ENCODE peak calls at places on chromosomes 2 and 18, in four cellular contexts. One of them, this sample, is unnamed.

GRCh38 chr2:104969564-104969963 is 68.3 kb upstream of the MRPS9 start:
- DNase-seq in HuH-7.5: no peak
- DNase-seq in substantia nigra: no peak
- DNase-seq in GM10248: no peak
- DNase-seq in this sample: no peak

GRCh38 chr2:105610444-105611327 is 134.0 kb upstream of the NCK2 start:
- DNase-seq in HuH-7.5: no peak
- DNase-seq in substantia nigra: no peak
- DNase-seq in GM10248: no peak
- DNase-seq in this sample: no peak

GRCh38 chr2:12262681-12263436 is 453.9 kb upstream of the TRIB2 start:
- DNase-seq in HuH-7.5: no peak
- DNase-seq in substantia nigra: no peak
- DNase-seq in GM10248: no peak
- DNase-seq in this sample: no peak

GRCh38 chr2:238299803-238300202 is 11.4 kb upstream of the PER2 start:
- DNase-seq in HuH-7.5: no peak
- DNase-seq in substantia nigra: no peak
- DNase-seq in GM10248: no peak
- DNase-seq in this sample: no peak

GRCh38 chr2:215396595-215397313 is 39.1 kb downstream of the FN1 start:
- DNase-seq in HuH-7.5: no peak
- DNase-seq in substantia nigra: no peak
- DNase-seq in GM10248: no peak
- DNase-seq in this sample: no peak

GRCh38 chr2:235162544-235163197 is 210.9 kb downstream of the SH3BP4 start:
- DNase-seq in HuH-7.5: no peak
- DNase-seq in substantia nigra: no peak
- DNase-seq in GM10248: no peak
- DNase-seq in this sample: no peak

GRCh38 chr18:3594760-3595241 is 144.8 kb downstream of the TGIF1 start:
- DNase-seq in HuH-7.5: no peak
- DNase-seq in substantia nigra: no peak
- DNase-seq in GM10248: no peak
- DNase-seq in this sample: no peak

GRCh38 chr2:20356042-20356441 is 5.4 kb upstream of the PUM2 start:
- DNase-seq in HuH-7.5: no peak
- DNase-seq in substantia nigra: no peak
- DNase-seq in GM10248: no peak
- DNase-seq in this sample: no peak

GRCh38 chr2:42385225-42385624 is 24.2 kb upstream of the COX7A2L start:
- DNase-seq in HuH-7.5: peak
- DNase-seq in substantia nigra: no peak
- DNase-seq in GM10248: no peak
- DNase-seq in this sample: no peak

GRCh38 chr2:227376911-227377396 is 2.2 kb downstream of the TM4SF20 start:
- DNase-seq in HuH-7.5: no peak
- DNase-seq in substantia nigra: no peak
- DNase-seq in GM10248: no peak
- DNase-seq in this sample: no peak

GRCh38 chr18:57942493-57942892 is 101.5 kb upstream of the NEDD4L start:
- DNase-seq in HuH-7.5: no peak
- DNase-seq in substantia nigra: no peak
- DNase-seq in GM10248: no peak
- DNase-seq in this sample: no peak

GRCh38 chr2:156399224-156399949 is 36.8 kb upstream of the GPD2 start:
- DNase-seq in HuH-7.5: peak
- DNase-seq in substantia nigra: no peak
- DNase-seq in GM10248: no peak
- DNase-seq in this sample: no peak

GRCh38 chr2:72572501-72572900 is 253.3 kb downstream of the EXOC6B start:
- DNase-seq in HuH-7.5: no peak
- DNase-seq in substantia nigra: no peak
- DNase-seq in GM10248: no peak
- DNase-seq in this sample: no peak

GRCh38 chr2:191020742-191021381 is 6.9 kb upstream of the STAT1 start:
- DNase-seq in HuH-7.5: no peak
- DNase-seq in substantia nigra: no peak
- DNase-seq in GM10248: peak
- DNase-seq in this sample: no peak

This sample was measured in GM19239.